ENCODE peak calls at places on chromosomes 2 and 18, in eight cellular contexts. R, I, K, P, M, W, C and G are unnamed samples.

GRCh38 chr2:65722028-65722427 is 289.6 kb upstream of the SPRED2 start:
- DNase-seq in W (no peak), C (peak), M (peak), P (peak), K (no peak), I (no peak), R (peak), G (no peak)

GRCh38 chr2:129877795-129878775 is 101.4 kb upstream of the RAB6C start:
- DNase-seq in P (peak), K (peak), W (no peak), C (no peak), I (no peak), R (no peak), M (peak), G (peak)

GRCh38 chr2:34307636-34308035 is 708.5 kb upstream of the FAM98A start:
- DNase-seq in I (no peak), W (no peak), K (no peak), P (no peak), M (no peak), R (no peak), C (no peak), G (no peak)

GRCh38 chr2:173001664-173002604 is 73.7 kb upstream of the MAP3K20 start:
- DNase-seq in R (no peak), I (no peak), P (no peak), C (no peak), M (no peak), W (no peak), K (no peak), G (no peak)

GRCh38 chr2:30633039-30633438 is 174.2 kb downstream of the CAPN13 start:
- DNase-seq in P (no peak), M (no peak), W (no peak), I (no peak), C (no peak), K (no peak), R (no peak), G (no peak)

GRCh38 chr2:9779572-9780264 is 63.6 kb upstream of the TAF1B start:
- DNase-seq in W (no peak), K (no peak), I (no peak), M (no peak), R (no peak), C (no peak), P (no peak), G (no peak)

GRCh38 chr2:2646312-2647051 is 315.4 kb upstream of the MYT1L start:
- DNase-seq in R (no peak), K (peak), M (no peak), I (no peak), P (no peak), C (no peak), W (peak), G (peak)

GRCh38 chr2:148813603-148814065 is 61.4 kb upstream of the KIF5C start:
- DNase-seq in C (no peak), P (no peak), R (no peak), I (no peak), M (no peak), W (peak), K (no peak), G (no peak)

GRCh38 chr18:12052866-12053265 is 40.8 kb upstream of the ANKRD62 start:
- DNase-seq in M (no peak), C (no peak), W (no peak), K (no peak), I (no peak), R (no peak), P (no peak), G (no peak)

GRCh38 chr2:222769446-222769845 is 91.4 kb upstream of the ACSL3 start:
- DNase-seq in K (no peak), C (no peak), W (no peak), M (no peak), R (no peak), I (no peak), P (no peak), G (no peak)

GRCh38 chr2:232013701-232014353 is 52.3 kb downstream of the DIS3L2 start:
- DNase-seq in R (no peak), M (peak), C (peak), P (no peak), K (no peak), I (peak), W (no peak), G (no peak)

GRCh38 chr2:152336103-152336853 is 1.3 kb downstream of the FMNL2 start:
- DNase-seq in K (peak), I (no peak), P (peak), R (peak), M (peak), W (peak), C (peak), G (peak)

GRCh38 chr2:41955641-41956040 is 92.2 kb upstream of the PKDCC start:
- DNase-seq in K (no peak), P (peak), R (no peak), W (no peak), M (no peak), C (no peak), I (no peak), G (no peak)

GRCh38 chr2:178271629-178272333 is 77.5 kb downstream of the OSBPL6 start:
- DNase-seq in I (no peak), W (no peak), K (peak), C (peak), P (peak), M (peak), R (peak), G (no peak)

GRCh38 chr18:68520406-68521075 is 194.4 kb downstream of the TMX3 start:
- DNase-seq in K (no peak), C (no peak), P (no peak), I (no peak), W (no peak), M (peak), R (no peak), G (peak)

GRCh38 chr2:163731735-163732134 is 4.1 kb downstream of the FIGN start:
- DNase-seq in P (no peak), C (no peak), K (no peak), R (no peak), W (no peak), M (peak), I (no peak), G (no peak)

GRCh38 chr2:19652811-19653210 is 249.0 kb downstream of the TTC32 start:
- DNase-seq in C (no peak), W (no peak), M (no peak), K (no peak), I (no peak), P (no peak), R (no peak), G (no peak)

GRCh38 chr18:2547477-2548087 is 23.7 kb downstream of the METTL4 start:
- DNase-seq in K (no peak), I (peak), R (no peak), M (peak), W (no peak), P (peak), C (peak), G (peak)

GRCh38 chr2:120291464-120292311 is 39.0 kb downstream of the RALB start:
- DNase-seq in K (no peak), W (no peak), I (no peak), M (peak), R (no peak), C (peak), P (no peak), G (no peak)

GRCh38 chr2:120005834-120006521 is 6.9 kb upstream of the EPB41L5 start:
- DNase-seq in I (no peak), W (no peak), M (no peak), C (no peak), K (no peak), P (no peak), R (no peak), G (no peak)

GRCh38 chr2:219485201-219485580 is 13.5 kb upstream of the GMPPA start:
- DNase-seq in W (no peak), I (no peak), R (no peak), C (no peak), P (no peak), M (no peak), K (no peak), G (no peak)

GRCh38 chr2:193695367-193695766 is 1500.6 kb upstream of the TMEFF2 start:
- DNase-seq in C (peak), R (no peak), W (no peak), K (no peak), I (peak), M (peak), P (peak), G (no peak)